ENCODE peak calls at places on chromosomes 16 and 17, in four cellular contexts. W, D, X and T are unnamed samples.

GRCh38 chr16:83768976-83769375 is 38.8 kb upstream of the HSBP1 start:
- DNase-seq in W (no peak), X (no peak), D (no peak), T (no peak)

GRCh38 chr17:20063665-20064648 is 54.8 kb downstream of the SPECC1 start:
- DNase-seq in D (peak), X (no peak), W (peak), T (no peak)

GRCh38 chr17:66349549-66350245 is 47.3 kb downstream of the PRKCA start:
- DNase-seq in D (no peak), W (no peak), X (peak), T (no peak)

GRCh38 chr16:12095275-12096161 is 119.0 kb downstream of the SNX29 start:
- DNase-seq in X (peak), W (peak), D (no peak), T (peak)

GRCh38 chr16:2287916-2288547 is 20.1 kb upstream of the RNPS1 start:
- DNase-seq in W (no peak), D (no peak), X (no peak), T (no peak)

GRCh38 chr17:30519166-30519565 is 42.0 kb downstream of the GOSR1 start:
- DNase-seq in X (no peak), W (no peak), D (no peak), T (no peak)

GRCh38 chr16:5642034-5642433 is 544.4 kb upstream of the EEF2KMT start:
- DNase-seq in W (no peak), X (no peak), D (no peak), T (no peak)

GRCh38 chr16:35732046-35732810 is 2272.8 kb downstream of the TP53TG3F start:
- DNase-seq in D (no peak), X (no peak), W (no peak), T (no peak)

GRCh38 chr16:86404678-86405077 is 105.6 kb upstream of the FOXF1 start:
- DNase-seq in X (no peak), D (no peak), W (no peak), T (no peak)

DNA sequence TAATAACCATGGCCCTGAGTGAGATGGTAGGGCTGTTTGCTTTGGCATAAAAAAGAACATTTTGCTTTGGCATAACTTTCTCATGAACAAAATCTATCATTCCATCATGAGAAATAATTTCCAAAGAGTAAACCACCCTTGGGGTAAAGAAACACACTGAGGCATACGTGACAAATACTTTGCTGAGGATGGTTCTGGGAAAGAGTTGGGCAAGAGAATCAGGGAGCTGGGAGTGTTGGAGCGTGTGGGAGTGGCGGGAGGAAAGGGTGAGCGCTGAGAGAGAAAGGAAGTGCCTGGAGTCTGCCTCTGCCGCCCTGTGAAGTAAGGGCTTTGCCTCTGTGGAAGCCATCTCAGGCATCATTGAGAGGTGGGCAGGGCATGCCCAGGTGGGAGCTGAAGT is 60.2 kb upstream of the ARHGAP44 start:
- DNase-seq in X (no peak), D (no peak), W (no peak), T (no peak)
- TF ChIP-seq BHLHE40 in X (no peak), D (no peak), W (no peak), T (no peak)

GRCh38 chr16:46968063-46968435 is 5.4 kb downstream of the DNAJA2 start:
- DNase-seq in X (no peak), W (no peak), D (no peak), T (no peak)
- TF ChIP-seq MYC in X (no peak), W (no peak), D (no peak), T (no peak)

GRCh38 chr16:71748226-71748625 is 23.7 kb upstream of the PHLPP2 start:
- DNase-seq in W (no peak), X (no peak), D (no peak), T (no peak)

DNA sequence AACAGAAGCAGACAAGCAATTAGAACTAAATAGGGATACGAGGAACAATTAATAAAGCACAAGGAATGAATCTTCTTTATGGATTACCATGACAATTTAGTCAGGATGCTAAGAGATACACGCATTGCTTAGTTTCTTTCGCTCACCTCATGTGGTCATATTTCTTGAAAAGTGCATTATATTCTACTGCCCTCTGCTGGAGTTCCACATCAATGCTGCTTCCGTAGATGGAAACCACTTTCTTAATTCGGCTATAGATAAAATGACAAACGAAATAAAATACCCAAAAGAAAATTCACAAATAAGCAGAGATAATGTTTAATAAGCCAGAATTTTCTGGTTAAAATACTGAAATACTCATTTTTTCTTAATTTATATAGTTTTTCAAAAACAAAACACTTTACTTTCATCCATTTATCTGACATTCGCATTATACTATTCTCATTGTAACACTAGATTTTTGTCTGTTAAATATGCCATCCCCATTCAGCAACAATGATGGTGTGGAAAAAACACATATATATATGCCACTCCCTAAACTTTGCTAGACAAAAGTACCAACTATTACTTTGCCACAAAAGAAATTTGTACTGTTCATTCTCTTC is 22.0 kb upstream of the PHLPP2 start:
- DNase-seq in W (peak), D (no peak), X (peak), T (peak)
- TF ChIP-seq BHLHE40 in W (no peak), D (no peak), X (no peak), T (no peak)

DNA sequence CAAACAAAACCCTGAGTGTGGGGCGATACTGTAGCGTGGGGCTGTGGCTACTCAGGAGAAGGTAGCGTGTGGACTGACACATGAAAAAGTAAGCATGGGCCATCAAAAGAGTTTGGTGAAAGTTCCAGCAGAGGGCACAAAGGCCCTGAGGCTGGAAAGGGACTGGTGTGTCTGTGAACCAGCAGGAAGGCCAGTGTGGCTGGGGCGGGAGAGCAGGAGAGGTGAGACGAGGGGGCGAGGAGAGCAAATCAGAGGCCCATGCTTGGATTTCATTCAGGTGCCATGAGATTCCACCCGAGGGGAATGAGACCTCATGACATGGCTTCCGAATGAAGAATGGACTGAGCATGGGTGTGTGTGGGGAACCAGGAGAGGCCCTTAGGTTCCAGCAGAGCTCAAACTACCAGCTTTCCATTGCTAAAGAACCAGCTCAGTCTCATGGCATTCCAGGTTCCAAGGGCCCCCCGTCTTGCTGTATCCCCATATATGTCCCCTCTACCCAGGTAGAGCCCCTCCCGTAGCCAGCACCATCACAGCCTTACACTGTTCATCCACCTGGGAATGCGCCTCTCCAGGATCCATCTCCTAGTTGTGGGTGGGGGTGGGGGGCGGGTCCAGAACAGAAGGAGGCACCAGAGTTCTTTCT is 31.1 kb downstream of the TRPV2 start:
- DNase-seq in D (no peak), W (no peak), X (no peak), T (no peak)
- TF ChIP-seq MYC in D (no peak), W (no peak), X (no peak), T (no peak)

DNA sequence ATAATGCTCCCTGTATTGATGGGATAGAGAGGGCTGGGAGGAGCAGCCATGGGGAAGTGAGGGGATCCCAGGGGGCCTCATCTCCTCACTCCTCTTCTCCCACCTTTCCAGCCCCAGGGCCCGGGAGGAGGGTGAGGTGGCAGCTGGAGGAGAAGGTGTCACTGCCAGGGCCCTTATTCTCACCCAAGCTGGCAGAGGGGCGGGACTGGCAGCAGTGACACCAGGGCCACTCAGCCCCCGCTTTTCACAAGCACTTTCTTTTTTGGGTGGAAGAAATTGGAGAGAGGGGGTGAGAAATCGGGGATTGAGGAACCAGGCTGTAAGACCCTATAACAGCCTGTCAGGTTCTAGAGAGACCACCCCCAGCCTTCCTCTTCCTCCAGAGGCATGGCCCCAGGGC is 2.4 kb upstream of the TBX21 start:
- DNase-seq in X (no peak), D (no peak), W (no peak), T (no peak)
- TF ChIP-seq BHLHE40 in X (no peak), D (no peak), W (no peak), T (no peak)

GRCh38 chr17:50472286-50472685 is 3.6 kb upstream of the CHAD start:
- DNase-seq in D (no peak), W (no peak), X (no peak), T (no peak)

GRCh38 chr17:50470451-50470850 is 1.8 kb upstream of the CHAD start:
- DNase-seq in D (no peak), X (no peak), W (no peak), T (no peak)

GRCh38 chr17:50469005-50469605 is 425 bp upstream of the CHAD start:
- DNase-seq in D (no peak), X (no peak), W (no peak), T (no peak)

GRCh38 chr17:50469671-50470305 is 1.1 kb upstream of the CHAD start:
- DNase-seq in D (no peak), W (no peak), X (no peak), T (no peak)

GRCh38 chr17:50471009-50471905 is 2.6 kb upstream of the CHAD start:
- DNase-seq in W (no peak), X (no peak), D (no peak), T (no peak)
- TF ChIP-seq MYC in W (no peak), X (no peak), D (no peak), T (no peak)

GRCh38 chr17:43020789-43021738 is 1.1 kb downstream of the VAT1 start:
- DNase-seq in W (peak), X (peak), D (no peak), T (peak)
- TF ChIP-seq BHLHE40 in W (peak), X (peak), D (no peak), T (peak)

GRCh38 chr16:82232806-82233205 is 62.8 kb upstream of the MPHOSPH6 start:
- DNase-seq in W (no peak), D (no peak), X (no peak), T (no peak)

GRCh38 chr16:82231021-82231787 is 61.2 kb upstream of the MPHOSPH6 start:
- DNase-seq in D (no peak), W (no peak), X (no peak), T (no peak)

GRCh38 chr16:82226327-82226726 is 56.3 kb upstream of the MPHOSPH6 start:
- DNase-seq in D (no peak), X (no peak), W (no peak), T (no peak)

DNA sequence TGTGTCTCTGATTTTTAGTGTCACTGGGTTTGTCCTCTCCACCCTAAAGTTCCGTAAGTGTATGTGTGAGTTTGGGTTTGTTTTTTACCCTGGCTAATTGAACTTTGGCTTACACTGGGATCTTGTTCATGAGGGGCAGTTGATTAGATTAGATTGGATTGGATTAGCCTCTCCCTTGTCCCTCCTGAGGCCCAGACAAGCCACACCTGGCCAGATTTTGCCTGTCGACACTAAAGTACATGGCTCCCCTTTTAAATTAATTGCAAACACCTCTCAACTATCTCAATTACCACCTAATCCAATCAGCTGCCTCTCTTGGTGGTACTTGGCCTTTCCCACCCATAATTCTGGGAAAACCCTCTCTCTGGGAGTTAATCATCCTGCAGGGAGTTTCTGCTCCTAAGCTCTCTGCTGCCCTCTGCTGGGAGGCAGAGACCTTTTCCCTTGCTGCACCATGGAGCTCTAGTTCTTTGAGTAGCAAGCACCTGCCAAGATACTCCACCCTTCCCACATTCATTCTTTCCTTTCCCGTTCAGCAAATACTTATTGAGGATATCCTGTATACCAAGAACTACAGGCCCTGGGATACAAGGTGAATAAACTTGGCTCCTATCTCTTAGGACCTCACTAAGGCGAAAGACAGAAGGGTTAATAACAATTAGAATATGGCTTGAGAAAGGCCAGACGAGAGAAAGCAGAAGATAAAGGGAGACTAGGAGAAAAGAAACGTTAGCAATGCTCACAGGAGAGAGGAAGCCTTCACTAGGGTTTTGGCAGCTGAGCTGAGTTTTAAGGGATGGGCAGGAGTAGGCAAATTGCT is 60.0 kb upstream of the MPHOSPH6 start:
- DNase-seq in X (peak), W (peak), D (peak), T (peak)
- TF ChIP-seq MYC in X (no peak), W (no peak), D (no peak), T (no peak)

DNA sequence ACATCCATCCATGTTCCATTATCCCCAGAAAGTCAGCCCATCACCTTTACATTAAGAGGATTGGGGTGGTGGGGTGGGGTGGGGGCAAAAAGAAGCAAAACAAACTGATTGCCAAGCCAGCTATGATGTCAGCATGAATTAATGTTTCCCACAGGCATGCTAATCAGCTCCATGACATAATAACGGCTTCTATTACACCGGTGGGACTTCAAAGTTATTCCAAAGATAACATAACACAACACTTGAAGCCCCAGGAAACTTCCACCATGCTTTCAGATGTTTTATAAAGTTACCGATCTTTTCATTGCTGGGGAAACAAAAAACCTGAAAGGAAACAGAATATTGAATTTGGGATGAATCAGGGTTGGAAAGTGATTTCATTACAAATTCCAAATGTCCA is 155.9 kb upstream of the IRX5 start:
- DNase-seq in W (no peak), D (no peak), X (no peak), T (no peak)
- TF ChIP-seq BHLHE40 in W (no peak), D (no peak), X (no peak), T (no peak)

DNA sequence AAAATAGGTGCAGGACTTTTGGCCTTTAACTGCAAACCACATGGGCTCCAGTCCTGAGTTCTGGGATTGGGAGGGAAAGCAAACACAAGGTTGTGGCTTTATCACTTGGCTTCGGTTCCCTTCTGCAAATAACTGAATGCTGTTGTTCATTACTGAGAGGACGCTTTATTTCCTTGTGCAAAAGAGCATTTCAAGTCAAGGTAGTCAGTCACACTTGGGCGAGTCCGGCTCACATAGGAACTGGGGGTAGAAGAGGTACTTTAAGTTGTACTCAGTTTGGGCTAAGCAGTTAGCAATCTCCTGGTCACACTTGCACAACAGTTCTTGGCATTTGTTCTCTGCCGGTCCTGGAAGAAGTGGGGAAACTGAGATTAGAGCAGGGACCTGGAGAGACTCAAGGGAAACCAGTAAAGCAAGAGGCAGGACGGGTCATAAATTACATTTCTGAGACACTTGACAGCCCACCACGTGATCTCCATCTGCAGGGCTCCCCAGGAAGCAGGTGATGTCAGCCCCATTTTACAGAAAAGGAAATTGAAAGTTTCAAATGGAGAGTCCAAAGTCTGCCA is 21.6 kb downstream of the PLA2G10 start:
- DNase-seq in W (no peak), D (peak), X (peak), T (peak)
- TF ChIP-seq MYC in W (no peak), D (no peak), X (no peak), T (no peak)